ENCODE peak calls at places on chromosomes 16 and 17, in four cellular contexts. V is HFFc6, C is breast epithelium, Y is CD14-positive monocyte. H is an unnamed sample.

GRCh38 chr16:58843675-58844074 is 109.6 kb upstream of the GOT2 start:
- DNase-seq in V (peak), C (no peak), Y (no peak), H (peak)

GRCh38 chr16:49516382-49517036 is 142.9 kb downstream of the C16orf78 start:
- DNase-seq in V (no peak), C (no peak), Y (no peak), H (no peak)

GRCh38 chr16:89044394-89045180 is 49.1 kb upstream of the ACSF3 start:
- DNase-seq in V (no peak), C (no peak), Y (peak), H (no peak)

GRCh38 chr16:81140930-81141780 is 45.0 kb upstream of the GCSH start:
- DNase-seq in V (no peak), C (no peak), Y (no peak), H (no peak)

GRCh38 chr16:71873199-71873598 is 10.8 kb downstream of the ZNF821 start:
- DNase-seq in V (no peak), C (no peak), Y (no peak), H (no peak)

GRCh38 chr17:65678534-65678933 is 117.1 kb upstream of the AXIN2 start:
- DNase-seq in V (no peak), C (no peak), Y (no peak), H (peak)

GRCh38 chr17:77445030-77445907 is 304.5 kb downstream of the SEC14L1 start:
- DNase-seq in V (peak), C (no peak), Y (peak), H (peak)

GRCh38 chr17:4043862-4044261 is 79.6 kb upstream of the ATP2A3 start:
- DNase-seq in V (no peak), C (no peak), Y (no peak), H (no peak)

GRCh38 chr16:27781195-27781524 is 231.2 kb downstream of the KATNIP start:
- DNase-seq in V (no peak), C (no peak), Y (no peak), H (peak)

GRCh38 chr16:81189100-81189664 is 49.3 kb upstream of the BCO1 start:
- DNase-seq in V (peak), C (peak), Y (no peak), H (peak)

GRCh38 chr16:76487411-76488064 is 210.3 kb downstream of the CNTNAP4 start:
- DNase-seq in V (no peak), C (no peak), Y (no peak), H (no peak)

GRCh38 chr16:1723450-1724147 is 17.6 kb downstream of the MAPK8IP3 start:
- DNase-seq in V (no peak), C (no peak), Y (no peak), H (peak)

GRCh38 chr16:2282866-2283555 is 15.1 kb upstream of the RNPS1 start:
- DNase-seq in V (no peak), C (no peak), Y (no peak), H (no peak)

GRCh38 chr17:35811759-35812158 is 2.5 kb downstream of the TAF15 start:
- DNase-seq in V (no peak), C (no peak), Y (no peak), H (no peak)

GRCh38 chr16:4283939-4284338 is 11.1 kb upstream of the TFAP4 start:
- DNase-seq in V (peak), C (no peak), Y (no peak), H (no peak)

GRCh38 chr16:1174477-1175357 is 21.8 kb downstream of the CACNA1H start:
- DNase-seq in V (peak), C (no peak), Y (no peak), H (peak)

GRCh38 chr17:38563362-38564253 is 42.1 kb downstream of the SRCIN1 start:
- DNase-seq in V (no peak), C (no peak), Y (no peak), H (no peak)

GRCh38 chr16:2829501-2830354 is at the start of gene ZG16B:
- DNase-seq in V (no peak), C (peak), Y (no peak), H (no peak)

GRCh38 chr17:64777413-64778101 is 115.5 kb upstream of the SMURF2 start:
- DNase-seq in V (no peak), C (no peak), Y (no peak), H (no peak)

GRCh38 chr17:40557531-40558299 is 7.6 kb downstream of the CCR7 start:
- DNase-seq in V (no peak), C (no peak), Y (no peak), H (no peak)

GRCh38 chr17:40582328-40582901 is 17.1 kb upstream of the CCR7 start:
- DNase-seq in V (no peak), C (peak), Y (no peak), H (no peak)

GRCh38 chr17:7613769-7614421 is 802 bp downstream of the FXR2 start:
- DNase-seq in V (peak), C (no peak), Y (no peak), H (peak)

GRCh38 chr17:59330314-59330942 is 1.0 kb upstream of the YPEL2 start:
- DNase-seq in V (no peak), C (no peak), Y (no peak), H (no peak)

GRCh38 chr17:55285340-55286301 is 20.9 kb downstream of the HLF start:
- DNase-seq in V (peak), C (peak), Y (no peak), H (peak)

GRCh38 chr17:61337247-61337812 is 62.3 kb upstream of the TBX2 start:
- DNase-seq in V (no peak), C (no peak), Y (no peak), H (no peak)

GRCh38 chr16:35599429-35600165 is 2140.2 kb downstream of the TP53TG3F start:
- DNase-seq in V (no peak), C (no peak), Y (no peak), H (no peak)

GRCh38 chr16:49399594-49400364 is 26.2 kb downstream of the C16orf78 start:
- DNase-seq in V (no peak), C (no peak), Y (no peak), H (no peak)

GRCh38 chr16:12685806-12686205 is 117.9 kb downstream of the CPPED1 start:
- DNase-seq in V (no peak), C (no peak), Y (no peak), H (no peak)

GRCh38 chr17:4833941-4834501 is 881 bp downstream of the MINK1 start:
- DNase-seq in V (peak), C (no peak), Y (no peak), H (peak)

GRCh38 chr17:13395346-13395745 is 206.4 kb downstream of the HS3ST3A1 start:
- DNase-seq in V (no peak), C (no peak), Y (no peak), H (peak)

GRCh38 chr17:46908352-46908751 is 14.6 kb upstream of the GOSR2 start:
- DNase-seq in V (no peak), C (no peak), Y (no peak), H (no peak)

GRCh38 chr17:62716834-62717588 is 89.5 kb downstream of the MRC2 start:
- DNase-seq in V (no peak), C (no peak), Y (no peak), H (no peak)

GRCh38 chr16:48609453-48610023 is 442 bp downstream of the N4BP1 start:
- DNase-seq in V (peak), C (no peak), Y (no peak), H (peak)

GRCh38 chr17:50298018-50298417 is 23.8 kb downstream of the TMEM92 start:
- DNase-seq in V (no peak), C (no peak), Y (no peak), H (no peak)

DNA sequence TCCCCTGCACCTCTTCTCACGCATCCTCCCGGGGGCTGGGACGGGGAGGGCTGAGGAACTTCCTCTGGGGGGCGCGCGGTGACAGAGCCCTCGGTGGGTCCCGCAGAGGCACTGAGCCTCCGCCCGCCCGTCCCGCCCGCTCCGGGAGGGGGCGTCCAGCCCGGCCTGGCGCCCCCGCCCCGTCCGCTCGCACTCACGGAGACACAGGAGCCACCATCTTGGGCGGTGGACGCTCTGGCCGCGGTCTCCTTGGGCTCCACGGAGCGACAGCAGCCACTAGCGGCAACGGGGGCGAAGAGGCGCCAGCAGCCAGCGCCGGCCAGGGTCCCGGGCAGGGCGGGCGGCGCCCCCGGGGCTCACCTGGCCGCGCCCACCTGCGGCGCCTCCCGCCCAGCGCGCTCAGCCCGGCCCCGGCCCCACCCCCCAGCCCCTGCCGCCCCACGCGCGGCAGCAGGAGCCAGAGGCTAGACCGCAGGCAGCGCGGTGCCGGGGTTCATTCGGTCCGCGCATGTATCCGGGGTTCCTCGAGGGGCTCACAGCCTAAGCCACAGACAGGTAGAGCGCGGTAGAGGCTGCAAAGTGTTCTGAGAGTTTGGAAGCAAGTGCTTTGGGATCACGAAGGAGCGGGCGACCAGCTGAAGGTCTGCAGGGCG is at the start of gene C17orf113:
- DNase-seq in V (no peak), C (peak), Y (peak), H (peak)
- TF ChIP-seq CTCF in V (peak), C (no peak), Y (peak), H (no peak)

GRCh38 chr16:84183911-84184310 is 2.9 kb downstream of the TAF1C start:
- DNase-seq in V (no peak), C (no peak), Y (no peak), H (no peak)
- TF ChIP-seq CTCF in V (no peak), C (no peak), Y (no peak), H (peak)

GRCh38 chr16:66735891-66736290 is 15.5 kb downstream of the DYNC1LI2 start:
- DNase-seq in V (no peak), C (no peak), Y (no peak), H (no peak)

GRCh38 chr16:66728804-66729203 is 22.6 kb downstream of the DYNC1LI2 start:
- DNase-seq in V (no peak), C (no peak), Y (no peak), H (no peak)

GRCh38 chr16:66728117-66728787 is 23.2 kb downstream of the DYNC1LI2 start:
- DNase-seq in V (peak), C (no peak), Y (no peak), H (peak)

GRCh38 chr16:66731101-66731500 is 20.3 kb downstream of the DYNC1LI2 start:
- DNase-seq in V (no peak), C (no peak), Y (no peak), H (no peak)
- TF ChIP-seq CTCF in V (no peak), C (no peak), Y (no peak), H (no peak)

DNA sequence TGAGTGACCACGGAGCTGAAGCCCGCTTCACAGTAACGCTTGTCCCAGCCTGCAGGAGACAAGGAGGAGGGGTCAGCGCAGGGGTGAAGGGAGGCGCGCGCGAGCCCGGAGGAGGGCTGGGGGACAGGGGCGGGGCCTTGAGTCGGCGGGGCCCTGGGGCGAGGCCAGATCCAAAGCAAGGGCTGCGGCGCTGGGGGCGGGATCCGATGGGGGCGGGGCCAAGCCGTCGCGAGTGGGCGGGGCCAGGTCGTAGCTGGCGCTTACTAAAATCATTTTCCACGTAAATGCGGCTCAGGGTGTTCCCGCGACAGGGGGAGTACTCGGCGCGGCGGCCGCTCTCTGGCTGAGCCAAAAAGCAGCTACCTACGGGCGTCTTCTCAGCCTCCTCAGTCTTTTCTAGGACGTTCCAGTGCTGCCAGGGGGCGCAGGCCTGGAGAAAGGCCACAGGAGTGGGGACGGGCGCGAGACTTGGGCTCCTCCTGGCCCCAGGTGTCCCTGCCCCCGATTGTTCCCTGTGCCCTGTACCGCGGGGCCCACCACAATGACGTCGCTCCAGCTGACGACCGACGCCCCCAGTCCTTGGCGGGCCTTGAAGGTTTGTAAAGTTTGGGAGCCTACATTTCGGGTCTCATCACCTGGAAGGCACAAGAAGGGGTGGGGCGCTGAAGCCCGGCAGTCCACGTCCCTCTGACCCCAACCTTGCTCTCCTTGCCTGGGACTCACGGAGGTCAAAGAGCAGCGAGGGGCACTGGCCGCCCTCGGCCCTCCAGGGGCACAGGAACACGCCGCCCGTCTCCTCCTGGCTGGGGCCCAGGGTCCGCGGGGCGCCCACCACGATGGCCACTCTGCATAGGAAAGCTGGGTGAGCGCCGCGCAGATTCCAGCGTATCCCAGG is 3.9 kb downstream of the ITGA2B start:
- DNase-seq in V (peak), C (peak), Y (peak), H (peak)
- TF ChIP-seq CTCF in V (peak), C (no peak), Y (peak), H (peak)

GRCh38 chr17:74755533-74755932 is 7.1 kb downstream of the NHERF1 start:
- DNase-seq in V (no peak), C (no peak), Y (no peak), H (no peak)
- TF ChIP-seq CTCF in V (no peak), C (no peak), Y (no peak), H (no peak)

DNA sequence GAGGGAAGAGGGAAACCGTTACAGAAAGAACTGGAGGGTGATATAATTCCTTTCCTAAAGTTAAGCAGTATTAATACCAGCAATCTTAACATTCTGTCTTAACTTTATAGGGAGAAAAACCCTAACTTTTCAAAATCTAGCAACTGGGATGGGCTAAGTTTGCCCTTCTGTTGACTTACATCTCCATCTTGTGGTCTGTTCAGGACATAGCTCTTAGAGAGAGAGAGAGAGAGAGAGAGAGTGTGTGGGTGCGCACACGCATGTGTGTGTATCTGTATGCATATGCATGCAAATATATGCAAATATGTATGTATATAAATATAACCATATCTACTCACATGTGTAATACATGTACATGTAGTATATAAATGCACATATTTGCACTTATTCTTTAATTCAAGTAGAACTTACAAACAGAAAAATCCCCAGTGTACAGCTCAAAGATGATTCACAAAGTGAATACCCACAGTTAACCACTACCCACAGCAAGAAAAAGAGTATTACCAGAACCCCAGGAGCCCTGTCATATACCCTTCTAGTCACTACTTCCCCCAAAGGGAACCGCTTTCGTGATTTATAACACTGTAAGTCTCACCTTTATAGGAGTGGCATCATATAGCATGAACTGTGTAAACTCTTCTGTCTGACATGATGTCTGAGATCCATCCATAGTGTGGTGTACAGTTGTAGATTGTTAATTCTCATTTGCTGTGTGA is 46.4 kb downstream of the STX8 start:
- DNase-seq in V (peak), C (no peak), Y (no peak), H (peak)
- TF ChIP-seq CTCF in V (peak), C (no peak), Y (no peak), H (peak)

H was measured in AG10803.